ENCODE peak calls at places on chromosomes 6 and 20, in seven cellular contexts. Q is fibroblast of mammary gland, P is fibroblast of lung, C is choroid plexus epithelial cell, U is lung, D is fibroblast of the aortic adventitia, K is lower lobe of right lung. H is an unnamed sample.

GRCh38 chr20:4916991-4917881 is 84.1 kb downstream of the SLC23A2 start:
- DNase-seq in Q (no peak), D (peak), U (no peak), P (peak), C (peak), K (peak), H (no peak)

GRCh38 chr6:43496370-43497128 is 13.6 kb downstream of the LRRC73 start:
- DNase-seq in K (no peak), P (peak), Q (peak), D (peak), U (no peak), C (peak), H (peak)

GRCh38 chr6:73752943-73753342 is 56.9 kb downstream of the CD109 start:
- DNase-seq in U (no peak), Q (no peak), C (no peak), D (no peak), P (no peak), K (no peak), H (peak)

GRCh38 chr6:149455028-149455732 is 29.6 kb downstream of the ZC3H12D start:
- DNase-seq in U (peak), Q (no peak), C (no peak), D (no peak), K (no peak), P (no peak), H (no peak)

GRCh38 chr6:7255918-7256317 is 57.1 kb downstream of the SSR1 start:
- DNase-seq in P (no peak), U (no peak), C (no peak), D (no peak), K (no peak), Q (no peak), H (no peak)

GRCh38 chr20:10972219-10972860 is 298.5 kb upstream of the JAG1 start:
- DNase-seq in C (peak), Q (no peak), K (no peak), P (no peak), U (no peak), D (no peak), H (no peak)

GRCh38 chr20:41222299-41222698 is 85.0 kb downstream of the PLCG1 start:
- DNase-seq in P (peak), D (no peak), U (no peak), C (no peak), K (no peak), Q (no peak), H (no peak)

GRCh38 chr20:63497946-63498935 is 642 bp downstream of the EEF1A2 start:
- DNase-seq in K (no peak), U (no peak), D (no peak), P (peak), C (no peak), Q (peak), H (peak)

GRCh38 chr6:131946992-131947955 is 3.9 kb downstream of the CCN2 start:
- DNase-seq in K (no peak), U (no peak), Q (peak), P (peak), D (peak), C (peak), H (peak)

GRCh38 chr6:85459224-85459901 is 9.5 kb downstream of the NT5E start:
- DNase-seq in C (peak), U (no peak), K (no peak), Q (peak), D (peak), P (peak), H (peak)

GRCh38 chr6:23424584-23424983 is 701.4 kb upstream of the NRSN1 start:
- DNase-seq in P (no peak), C (no peak), K (no peak), U (no peak), Q (no peak), D (no peak), H (no peak)

GRCh38 chr6:128114164-128114563 is 213.3 kb upstream of the THEMIS start:
- DNase-seq in K (no peak), C (no peak), U (no peak), P (no peak), Q (no peak), D (no peak), H (no peak)

GRCh38 chr6:13012977-13013680 is 296.6 kb downstream of the PHACTR1 start:
- DNase-seq in P (no peak), C (peak), U (peak), K (peak), Q (no peak), D (no peak), H (no peak)

GRCh38 chr20:56573989-56574388 is 40.9 kb downstream of the FAM209B start:
- DNase-seq in C (no peak), D (no peak), P (no peak), Q (no peak), K (no peak), U (no peak), H (no peak)

GRCh38 chr6:24330137-24330732 is 27.6 kb downstream of the DCDC2 start:
- DNase-seq in D (no peak), K (no peak), U (no peak), P (peak), C (peak), Q (no peak), H (peak)

GRCh38 chr6:122399348-122400120 is at the start of gene HSF2:
- DNase-seq in P (peak), D (peak), U (peak), Q (peak), K (peak), C (peak), H (peak)

GRCh38 chr6:19301980-19302379 is 535.2 kb upstream of the ID4 start:
- DNase-seq in P (peak), K (no peak), D (peak), Q (peak), U (no peak), C (peak), H (no peak)

GRCh38 chr6:158707826-158708225 is 58.0 kb downstream of the SYTL3 start:
- DNase-seq in Q (no peak), K (peak), D (no peak), P (peak), U (no peak), C (peak), H (peak)

GRCh38 chr6:163714179-163714578 is 299.7 kb downstream of the QKI start:
- DNase-seq in U (no peak), P (no peak), C (no peak), D (no peak), Q (no peak), K (no peak), H (no peak)

GRCh38 chr20:63376283-63377250 is 15.4 kb upstream of the CHRNA4 start:
- DNase-seq in K (no peak), C (no peak), D (no peak), P (no peak), U (no peak), Q (no peak), H (no peak)

DNA sequence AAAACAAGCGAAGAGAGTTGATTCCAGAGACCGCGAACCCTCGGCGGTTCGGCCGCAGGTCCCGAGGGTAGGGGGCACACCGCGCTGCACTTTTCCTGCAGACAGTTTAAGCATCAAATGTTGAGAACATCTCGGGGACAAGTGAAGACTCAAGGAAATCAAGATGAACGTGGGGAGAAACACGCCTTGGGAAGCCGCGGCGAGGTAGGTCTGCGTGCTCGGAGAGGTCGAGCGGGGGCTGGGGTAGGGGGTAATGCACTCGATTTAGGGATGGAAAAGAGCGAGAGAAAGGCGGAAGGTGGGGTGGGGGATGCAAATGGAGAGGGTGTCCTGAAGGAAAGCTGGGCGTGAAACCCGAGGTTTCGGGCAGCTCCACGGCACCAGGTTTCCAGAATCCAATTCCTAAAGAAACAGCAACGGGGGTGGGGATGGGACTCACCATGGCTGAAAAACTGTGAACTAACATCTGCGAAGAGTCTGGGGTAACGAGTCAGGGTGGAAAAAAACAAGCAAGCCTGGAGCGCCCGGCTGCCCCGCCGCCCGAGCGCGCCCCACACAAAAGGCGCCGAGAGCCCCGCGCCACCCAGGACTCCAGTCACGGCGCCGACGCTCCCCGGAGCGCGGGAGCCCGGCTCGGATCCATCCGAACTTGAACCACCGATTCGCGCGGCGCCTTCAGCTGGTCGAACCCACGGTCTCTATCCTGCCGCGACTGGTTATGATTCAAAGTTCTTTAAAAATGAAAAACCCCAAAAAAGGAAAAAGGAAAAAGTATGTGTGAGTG is 3.6 kb downstream of the TFAP2A start:
- DNase-seq in K (no peak), C (no peak), D (no peak), Q (no peak), U (no peak), P (no peak), H (peak)
- H3K4me3 ChIP-seq in K (peak), C (peak), D (peak), Q (peak), U (no peak), P (peak), H (peak)

GRCh38 chr6:38234934-38235678 is 404.6 kb downstream of the BTBD9 start:
- DNase-seq in D (no peak), P (no peak), K (no peak), Q (no peak), U (no peak), C (no peak), H (no peak)

GRCh38 chr6:38233161-38233791 is 406.5 kb downstream of the BTBD9 start:
- DNase-seq in K (no peak), C (no peak), Q (peak), D (peak), P (peak), U (no peak), H (no peak)

GRCh38 chr6:38239719-38240451 is 399.8 kb downstream of the BTBD9 start:
- DNase-seq in D (peak), P (peak), U (no peak), C (no peak), K (no peak), Q (peak), H (peak)

DNA sequence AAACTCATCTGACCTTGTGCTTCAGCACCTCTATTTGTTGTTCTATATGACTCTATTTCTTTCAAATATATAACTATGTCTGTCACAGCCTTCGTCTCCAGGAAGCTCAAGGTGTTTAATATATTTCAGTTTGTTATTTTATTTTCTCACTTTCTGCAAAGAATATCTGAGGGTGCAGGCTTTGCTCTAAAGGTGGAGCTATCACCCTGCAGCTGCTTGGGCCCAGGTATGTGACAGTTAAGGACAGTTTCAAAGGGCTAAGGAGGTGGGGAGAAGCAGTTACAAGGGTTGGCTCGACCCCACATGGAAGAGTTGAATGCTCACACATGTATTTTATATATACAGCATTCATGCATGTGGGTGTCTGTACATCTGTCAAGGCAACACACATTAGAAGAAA is 405.6 kb downstream of the BTBD9 start:
- DNase-seq in C (no peak), Q (no peak), U (no peak), P (no peak), D (no peak), K (no peak), H (no peak)
- TF ChIP-seq CTCF in C (peak), Q (no peak), U (no peak), P (no peak), D (no peak), K (no peak), H (no peak)

DNA sequence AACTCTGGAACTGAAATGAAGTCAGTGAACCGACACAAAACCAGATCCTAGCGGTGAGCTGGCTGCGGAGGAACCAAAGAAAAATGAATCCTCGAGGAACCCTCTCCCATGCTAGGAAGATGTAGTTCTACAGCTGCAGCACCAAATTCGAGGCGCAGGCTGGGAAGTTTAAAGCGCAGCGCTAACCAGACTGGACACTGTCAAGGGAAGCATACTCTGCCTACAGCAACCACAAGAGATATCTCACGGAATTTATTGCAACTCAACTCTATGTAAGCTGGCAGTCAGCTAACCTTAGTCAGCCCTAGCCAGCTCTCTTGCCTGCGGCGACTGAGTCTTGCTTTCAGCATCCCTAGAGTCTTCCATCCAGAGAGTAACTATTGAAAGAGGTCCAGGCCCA is 3.7 kb upstream of the HTR1B start:
- DNase-seq in D (no peak), C (peak), K (no peak), P (peak), U (no peak), Q (no peak), H (peak)
- H3K4me3 ChIP-seq in D (no peak), C (peak), K (peak), P (no peak), U (no peak), Q (peak), H (peak)

GRCh38 chr20:1134355-1134754 is 16.0 kb downstream of the PSMF1 start:
- DNase-seq in U (no peak), P (no peak), K (no peak), C (no peak), D (no peak), Q (no peak), H (no peak)

GRCh38 chr20:1134836-1135235 is 16.4 kb downstream of the PSMF1 start:
- DNase-seq in P (no peak), Q (no peak), C (no peak), U (no peak), K (no peak), D (no peak), H (no peak)

DNA sequence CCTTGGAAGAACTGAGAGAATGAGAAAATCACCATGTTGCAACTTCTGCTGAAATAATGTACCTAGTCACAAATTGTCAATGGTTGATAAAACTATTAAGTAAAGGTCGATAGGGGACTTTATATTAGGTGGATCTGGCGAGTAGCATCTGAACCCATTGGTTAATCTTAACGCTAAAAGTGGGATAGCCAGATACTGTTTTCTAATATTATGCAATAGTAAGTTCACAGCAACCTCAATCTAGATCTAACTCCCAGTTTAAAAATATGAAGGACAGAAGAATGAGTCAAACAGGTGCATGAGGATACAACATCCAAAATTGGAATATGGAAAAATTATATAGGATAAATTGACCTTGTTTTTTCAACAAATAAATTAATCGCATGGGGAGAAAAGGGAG is 18.8 kb downstream of the PSMF1 start:
- DNase-seq in Q (no peak), P (no peak), U (no peak), D (no peak), C (no peak), K (no peak), H (no peak)
- TF ChIP-seq CTCF in Q (no peak), P (no peak), U (no peak), D (no peak), C (no peak), K (no peak), H (no peak)

DNA sequence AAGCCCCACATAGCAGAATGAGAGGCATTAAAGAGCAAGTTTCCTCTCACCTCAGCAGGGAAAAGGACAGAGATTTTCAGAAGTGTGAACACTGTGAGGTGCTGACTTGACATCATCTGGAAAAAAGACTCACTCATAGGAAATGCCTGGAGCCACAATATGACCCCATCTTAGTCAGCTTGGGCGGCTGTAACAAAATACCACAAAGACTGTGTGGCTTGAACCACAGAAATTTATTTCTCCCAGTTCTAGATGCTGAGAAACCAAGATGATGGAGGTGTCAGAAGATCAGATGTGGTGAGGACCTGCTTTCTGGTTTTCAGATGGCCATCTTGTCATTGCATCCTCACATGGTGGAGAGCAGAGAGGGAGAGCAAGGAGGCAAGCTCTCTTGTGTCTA is 253.1 kb downstream of the ADGB start:
- DNase-seq in P (peak), K (no peak), C (peak), U (no peak), Q (peak), D (peak), H (peak)
- H3K4me3 ChIP-seq in P (no peak), K (no peak), C (no peak), U (no peak), Q (no peak), D (no peak), H (no peak)

GRCh38 chr6:111848262-111848661 is 25.0 kb downstream of the FYN start:
- DNase-seq in U (no peak), C (no peak), P (peak), D (no peak), Q (no peak), K (no peak), H (no peak)

GRCh38 chr6:111846061-111846460 is 27.2 kb downstream of the FYN start:
- DNase-seq in Q (no peak), U (no peak), K (no peak), C (no peak), P (no peak), D (no peak), H (no peak)

GRCh38 chr6:111846511-111847409 is 26.5 kb downstream of the FYN start:
- DNase-seq in Q (no peak), U (no peak), D (peak), K (no peak), P (no peak), C (no peak), H (no peak)

GRCh38 chr6:111850288-111850937 is 22.8 kb downstream of the FYN start:
- DNase-seq in P (peak), U (no peak), K (no peak), D (no peak), C (no peak), Q (no peak), H (no peak)

DNA sequence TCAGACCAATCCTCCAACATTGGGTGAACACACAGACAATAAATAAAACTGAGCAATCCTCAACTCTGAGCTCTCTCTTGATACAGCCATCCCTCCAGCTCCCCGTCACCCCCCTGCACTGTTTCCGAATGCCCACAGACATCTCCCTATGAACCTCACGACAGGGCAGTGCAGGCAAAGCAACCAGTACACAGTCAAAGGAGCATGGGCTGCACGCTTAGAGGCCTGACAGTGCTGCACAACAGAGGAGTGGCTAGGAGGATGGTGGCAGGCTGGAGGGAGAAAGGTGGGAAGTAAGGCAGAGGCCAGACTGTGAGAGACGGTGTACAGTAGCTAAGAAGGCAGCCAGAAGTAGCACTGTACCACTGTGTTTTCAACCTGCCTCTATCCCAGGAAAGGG is 24.0 kb downstream of the FYN start:
- DNase-seq in K (no peak), U (no peak), C (no peak), D (no peak), Q (no peak), P (no peak), H (no peak)
- TF ChIP-seq CTCF in K (no peak), U (no peak), C (no peak), D (no peak), Q (no peak), P (no peak), H (no peak)